ENCODE peak calls at places on chromosome 20, in seven cellular contexts. One of them, this sample, is unnamed. For H3K27me3, the result is how much of the 10 kb centered on the place peaks cover.

GRCh38 chr20:57595041-57596030 is 24.9 kb downstream of the ZBP1 start:
- DNase-seq in gastrocnemius medialis: no peak
- DNase-seq in right atrium auricular region: no peak
- DNase-seq in psoas muscle: peak
- DNase-seq in fibroblast of lung: no peak
- DNase-seq in colonic mucosa: no peak
- DNase-seq in CD8-positive, alpha-beta memory T cell: no peak
- DNase-seq in this sample: peak

GRCh38 chr20:8476023-8476422 is 344.0 kb downstream of the PLCB1 start:
- DNase-seq in fibroblast of lung: no peak
- DNase-seq in CD8-positive, alpha-beta memory T cell: no peak
- DNase-seq in colonic mucosa: no peak
- DNase-seq in gastrocnemius medialis: no peak
- DNase-seq in psoas muscle: no peak
- DNase-seq in right atrium auricular region: no peak
- DNase-seq in this sample: no peak

GRCh38 chr20:16844406-16844805 is 96.2 kb downstream of the OTOR start:
- DNase-seq in colonic mucosa: no peak
- DNase-seq in psoas muscle: no peak
- DNase-seq in right atrium auricular region: no peak
- DNase-seq in fibroblast of lung: no peak
- DNase-seq in gastrocnemius medialis: no peak
- DNase-seq in CD8-positive, alpha-beta memory T cell: no peak
- DNase-seq in this sample: no peak

GRCh38 chr20:39479196-39479810 is 517.2 kb downstream of the DHX35 start:
- DNase-seq in right atrium auricular region: no peak
- DNase-seq in fibroblast of lung: no peak
- DNase-seq in gastrocnemius medialis: no peak
- DNase-seq in psoas muscle: no peak
- DNase-seq in colonic mucosa: no peak
- DNase-seq in CD8-positive, alpha-beta memory T cell: no peak
- DNase-seq in this sample: no peak

GRCh38 chr20:63943007-63943807 is 13.0 kb downstream of the UCKL1 start:
- DNase-seq in gastrocnemius medialis: no peak
- DNase-seq in fibroblast of lung: no peak
- DNase-seq in psoas muscle: peak
- DNase-seq in right atrium auricular region: no peak
- DNase-seq in CD8-positive, alpha-beta memory T cell: no peak
- DNase-seq in colonic mucosa: no peak
- DNase-seq in this sample: no peak

GRCh38 chr20:4813839-4814695 is 92.4 kb downstream of the PRND start:
- DNase-seq in psoas muscle: no peak
- DNase-seq in right atrium auricular region: no peak
- DNase-seq in colonic mucosa: no peak
- DNase-seq in gastrocnemius medialis: no peak
- DNase-seq in fibroblast of lung: no peak
- DNase-seq in CD8-positive, alpha-beta memory T cell: peak
- DNase-seq in this sample: no peak

GRCh38 chr20:25987073-25987927 is 290.6 kb upstream of the ZNF337 start:
- DNase-seq in psoas muscle: peak
- DNase-seq in fibroblast of lung: peak
- DNase-seq in right atrium auricular region: no peak
- DNase-seq in colonic mucosa: peak
- DNase-seq in gastrocnemius medialis: no peak
- DNase-seq in CD8-positive, alpha-beta memory T cell: peak
- DNase-seq in this sample: peak

GRCh38 chr20:57769756-57770155 is 59.9 kb upstream of the PMEPA1 start:
- DNase-seq in psoas muscle: no peak
- DNase-seq in colonic mucosa: no peak
- DNase-seq in right atrium auricular region: no peak
- DNase-seq in gastrocnemius medialis: no peak
- DNase-seq in CD8-positive, alpha-beta memory T cell: no peak
- DNase-seq in fibroblast of lung: no peak
- DNase-seq in this sample: no peak

GRCh38 chr20:50357783-50358161 is 152.4 kb upstream of the PTPN1 start:
- DNase-seq in psoas muscle: no peak
- DNase-seq in gastrocnemius medialis: no peak
- DNase-seq in CD8-positive, alpha-beta memory T cell: no peak
- DNase-seq in fibroblast of lung: no peak
- DNase-seq in right atrium auricular region: no peak
- DNase-seq in colonic mucosa: no peak
- DNase-seq in this sample: no peak

GRCh38 chr20:44862286-44862685 is 23.2 kb upstream of the YWHAB start:
- DNase-seq in colonic mucosa: no peak
- DNase-seq in psoas muscle: no peak
- DNase-seq in fibroblast of lung: no peak
- DNase-seq in right atrium auricular region: no peak
- DNase-seq in gastrocnemius medialis: no peak
- DNase-seq in CD8-positive, alpha-beta memory T cell: no peak
- DNase-seq in this sample: no peak

GRCh38 chr20:24406761-24407550 is 62.5 kb upstream of the SYNDIG1 start:
- DNase-seq in right atrium auricular region: no peak
- DNase-seq in gastrocnemius medialis: no peak
- DNase-seq in colonic mucosa: no peak
- DNase-seq in CD8-positive, alpha-beta memory T cell: no peak
- DNase-seq in fibroblast of lung: peak
- DNase-seq in psoas muscle: no peak
- DNase-seq in this sample: no peak

GRCh38 chr20:49372095-49372734 is 94.4 kb upstream of the ZNFX1 start:
- DNase-seq in fibroblast of lung: no peak
- DNase-seq in gastrocnemius medialis: no peak
- DNase-seq in psoas muscle: no peak
- DNase-seq in right atrium auricular region: no peak
- DNase-seq in colonic mucosa: no peak
- DNase-seq in CD8-positive, alpha-beta memory T cell: no peak
- DNase-seq in this sample: no peak

GRCh38 chr20:59829415-59830106 is 103.9 kb downstream of the SYCP2 start:
- DNase-seq in CD8-positive, alpha-beta memory T cell: no peak
- DNase-seq in right atrium auricular region: peak
- DNase-seq in gastrocnemius medialis: no peak
- DNase-seq in colonic mucosa: peak
- DNase-seq in fibroblast of lung: no peak
- DNase-seq in psoas muscle: no peak
- DNase-seq in this sample: peak

GRCh38 chr20:58810116-58810878 is 40.4 kb downstream of the GNAS-AS1 start:
- DNase-seq in psoas muscle: no peak
- DNase-seq in right atrium auricular region: no peak
- DNase-seq in fibroblast of lung: peak
- DNase-seq in colonic mucosa: no peak
- DNase-seq in CD8-positive, alpha-beta memory T cell: no peak
- DNase-seq in gastrocnemius medialis: no peak
- DNase-seq in this sample: no peak

GRCh38 chr20:48791666-48792071 is 36.1 kb downstream of the PREX1 start:
- DNase-seq in colonic mucosa: no peak
- DNase-seq in right atrium auricular region: no peak
- DNase-seq in fibroblast of lung: peak
- DNase-seq in psoas muscle: no peak
- DNase-seq in gastrocnemius medialis: no peak
- DNase-seq in CD8-positive, alpha-beta memory T cell: no peak
- DNase-seq in this sample: no peak

GRCh38 chr20:44851545-44851944 is 34.0 kb upstream of the YWHAB start:
- DNase-seq in CD8-positive, alpha-beta memory T cell: no peak
- DNase-seq in gastrocnemius medialis: no peak
- DNase-seq in psoas muscle: no peak
- DNase-seq in colonic mucosa: peak
- DNase-seq in fibroblast of lung: no peak
- DNase-seq in right atrium auricular region: no peak
- DNase-seq in this sample: no peak

GRCh38 chr20:4937422-4938319 is 63.6 kb downstream of the SLC23A2 start:
- DNase-seq in fibroblast of lung: no peak
- DNase-seq in psoas muscle: no peak
- DNase-seq in CD8-positive, alpha-beta memory T cell: no peak
- DNase-seq in colonic mucosa: no peak
- DNase-seq in right atrium auricular region: no peak
- DNase-seq in gastrocnemius medialis: no peak
- DNase-seq in this sample: no peak

GRCh38 chr20:10111144-10111771 is 76.5 kb downstream of the ANKEF1 start:
- DNase-seq in fibroblast of lung: no peak
- DNase-seq in right atrium auricular region: no peak
- DNase-seq in CD8-positive, alpha-beta memory T cell: no peak
- DNase-seq in colonic mucosa: peak
- DNase-seq in psoas muscle: no peak
- DNase-seq in gastrocnemius medialis: no peak
- DNase-seq in this sample: no peak

GRCh38 chr20:22006306-22006705 is 300.8 kb downstream of the PAX1 start:
- DNase-seq in right atrium auricular region: no peak
- DNase-seq in CD8-positive, alpha-beta memory T cell: no peak
- DNase-seq in gastrocnemius medialis: no peak
- DNase-seq in psoas muscle: no peak
- DNase-seq in fibroblast of lung: no peak
- DNase-seq in colonic mucosa: no peak
- DNase-seq in this sample: no peak

GRCh38 chr20:53786445-53787267 is 193.0 kb upstream of the ZNF217 start:
- DNase-seq in gastrocnemius medialis: no peak
- DNase-seq in colonic mucosa: peak
- DNase-seq in right atrium auricular region: peak
- DNase-seq in fibroblast of lung: no peak
- DNase-seq in psoas muscle: no peak
- DNase-seq in CD8-positive, alpha-beta memory T cell: no peak
- DNase-seq in this sample: no peak

DNA sequence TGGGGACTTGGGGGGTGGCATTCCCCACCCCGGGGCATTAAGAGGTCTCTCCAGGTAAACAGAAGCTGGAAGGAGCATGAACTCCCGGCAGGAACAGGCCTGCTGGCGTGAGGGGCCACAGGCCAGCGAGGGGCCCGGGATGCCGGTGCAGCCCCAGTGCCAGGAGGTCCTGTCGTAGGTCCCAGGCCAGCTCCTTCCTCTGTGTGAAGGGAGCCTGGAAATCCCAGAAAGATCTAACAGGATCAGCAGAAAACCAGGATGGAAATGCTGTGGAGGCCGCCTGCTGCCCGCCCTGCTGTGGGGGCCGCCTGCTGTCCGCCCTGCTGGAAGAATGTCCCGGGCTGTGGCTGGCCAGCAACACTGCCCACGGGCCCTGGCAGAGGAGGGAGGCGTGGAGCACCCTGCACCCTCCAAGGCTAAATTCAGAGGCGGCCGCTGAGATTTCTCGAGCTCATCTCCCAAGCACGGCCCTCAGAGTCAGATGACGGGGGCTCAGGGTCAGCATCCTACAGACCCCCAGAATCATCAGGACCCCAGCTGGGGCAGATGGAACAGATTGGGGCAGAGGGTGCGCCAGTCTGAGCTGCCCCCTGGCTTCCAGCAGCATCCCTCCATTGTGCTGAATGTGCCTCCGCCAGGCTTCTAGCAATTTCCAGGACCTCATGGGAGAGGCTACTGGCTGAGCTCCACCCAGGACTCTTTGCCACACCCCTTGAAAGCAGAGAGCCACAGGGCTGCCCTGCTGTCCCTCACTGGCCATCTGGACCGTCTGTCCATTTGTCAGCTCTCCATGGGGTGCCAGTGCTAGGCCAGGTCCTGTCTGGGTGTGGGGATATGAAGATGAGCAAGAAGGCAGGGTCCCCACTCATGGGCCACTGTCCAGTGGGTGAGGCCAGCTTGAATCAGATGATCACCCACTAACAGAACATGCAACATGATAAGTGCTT is 32.2 kb upstream of the SLCO4A1 start:
- DNase-seq in CD8-positive, alpha-beta memory T cell: no peak
- DNase-seq in right atrium auricular region: no peak
- DNase-seq in psoas muscle: no peak
- DNase-seq in gastrocnemius medialis: no peak
- DNase-seq in fibroblast of lung: no peak
- DNase-seq in colonic mucosa: no peak
- DNase-seq in this sample: peak
- H3K27me3 ChIP-seq in CD8-positive, alpha-beta memory T cell: under half
- H3K27me3 ChIP-seq in right atrium auricular region: under half
- H3K27me3 ChIP-seq in psoas muscle: under half
- H3K27me3 ChIP-seq in gastrocnemius medialis: under half
- H3K27me3 ChIP-seq in fibroblast of lung: under half
- H3K27me3 ChIP-seq in colonic mucosa: under half
- H3K27me3 ChIP-seq in this sample: under half

GRCh38 chr20:36404435-36404978 is 98.4 kb downstream of the DLGAP4 start:
- DNase-seq in right atrium auricular region: no peak
- DNase-seq in CD8-positive, alpha-beta memory T cell: no peak
- DNase-seq in colonic mucosa: no peak
- DNase-seq in gastrocnemius medialis: no peak
- DNase-seq in fibroblast of lung: no peak
- DNase-seq in psoas muscle: no peak
- DNase-seq in this sample: no peak
- H3K27me3 ChIP-seq in right atrium auricular region: under half
- H3K27me3 ChIP-seq in CD8-positive, alpha-beta memory T cell: under half
- H3K27me3 ChIP-seq in colonic mucosa: under half
- H3K27me3 ChIP-seq in gastrocnemius medialis: under half
- H3K27me3 ChIP-seq in fibroblast of lung: under half
- H3K27me3 ChIP-seq in psoas muscle: under half
- H3K27me3 ChIP-seq in this sample: under half

GRCh38 chr20:1993986-1994385 is at the start of gene PDYN:
- DNase-seq in right atrium auricular region: no peak
- DNase-seq in psoas muscle: no peak
- DNase-seq in colonic mucosa: no peak
- DNase-seq in CD8-positive, alpha-beta memory T cell: no peak
- DNase-seq in fibroblast of lung: no peak
- DNase-seq in gastrocnemius medialis: no peak
- DNase-seq in this sample: no peak
- H3K27me3 ChIP-seq in right atrium auricular region: under half
- H3K27me3 ChIP-seq in psoas muscle: under half
- H3K27me3 ChIP-seq in colonic mucosa: under half
- H3K27me3 ChIP-seq in CD8-positive, alpha-beta memory T cell: under half
- H3K27me3 ChIP-seq in fibroblast of lung: under half
- H3K27me3 ChIP-seq in gastrocnemius medialis: under half
- H3K27me3 ChIP-seq in this sample: half or more

GRCh38 chr20:31856516-31856915 is 11.1 kb upstream of the FOXS1 start:
- DNase-seq in right atrium auricular region: no peak
- DNase-seq in gastrocnemius medialis: no peak
- DNase-seq in fibroblast of lung: no peak
- DNase-seq in CD8-positive, alpha-beta memory T cell: no peak
- DNase-seq in psoas muscle: peak
- DNase-seq in colonic mucosa: no peak
- DNase-seq in this sample: no peak
- H3K27me3 ChIP-seq in right atrium auricular region: under half
- H3K27me3 ChIP-seq in gastrocnemius medialis: under half
- H3K27me3 ChIP-seq in fibroblast of lung: half or more
- H3K27me3 ChIP-seq in CD8-positive, alpha-beta memory T cell: under half
- H3K27me3 ChIP-seq in psoas muscle: under half
- H3K27me3 ChIP-seq in colonic mucosa: under half
- H3K27me3 ChIP-seq in this sample: half or more

DNA sequence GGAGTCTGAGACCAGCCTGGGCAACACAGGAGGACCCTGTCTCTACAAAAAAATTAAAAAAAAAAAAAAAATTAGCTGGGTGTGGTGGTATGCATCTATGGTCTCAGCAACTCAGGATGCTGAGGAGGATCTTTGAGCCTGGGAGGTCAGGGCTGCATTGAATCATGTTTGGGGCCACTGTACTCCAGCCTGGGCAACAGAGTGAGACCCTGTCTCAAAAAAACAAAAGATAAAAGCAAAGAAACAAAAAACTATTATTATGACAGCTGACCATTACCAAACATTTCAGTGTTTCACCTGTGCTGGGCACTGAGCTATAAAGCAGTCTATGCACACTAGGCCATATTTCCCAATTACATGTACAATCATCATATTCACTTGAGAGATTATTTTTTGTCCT is 35.7 kb downstream of the COX4I2 start:
- DNase-seq in psoas muscle: no peak
- DNase-seq in fibroblast of lung: no peak
- DNase-seq in right atrium auricular region: no peak
- DNase-seq in CD8-positive, alpha-beta memory T cell: no peak
- DNase-seq in colonic mucosa: no peak
- DNase-seq in gastrocnemius medialis: no peak
- DNase-seq in this sample: no peak
- H3K27me3 ChIP-seq in psoas muscle: under half
- H3K27me3 ChIP-seq in fibroblast of lung: under half
- H3K27me3 ChIP-seq in right atrium auricular region: under half
- H3K27me3 ChIP-seq in CD8-positive, alpha-beta memory T cell: under half
- H3K27me3 ChIP-seq in colonic mucosa: under half
- H3K27me3 ChIP-seq in gastrocnemius medialis: under half
- H3K27me3 ChIP-seq in this sample: under half